ENCODE peak calls at places on chromosomes 7 and 10, in five cellular contexts. One of them, this sample, is unnamed.
A peak's percentile ranks its signal among the peaks of the same experiment; 100 is the strongest.

GRCh38 chr7:21108182-21108581 is 319.7 kb upstream of the SP4 start:
- DNase-seq in H9: no peak
- DNase-seq in mesenchymal stem cell: no peak
- DNase-seq in H1: no peak
- DNase-seq in mesendoderm: peak; percentile 23
- DNase-seq in this sample: no peak

GRCh38 chr10:80498833-80499671 is 38.6 kb upstream of the SH2D4B start:
- DNase-seq in mesendoderm: peak; percentile 92
- DNase-seq in H1: no peak
- DNase-seq in mesenchymal stem cell: peak; percentile 98
- DNase-seq in H9: peak; percentile 51
- DNase-seq in this sample: peak; percentile 97

GRCh38 chr10:124864421-124865193 is 63.0 kb downstream of the ABRAXAS2 start:
- DNase-seq in H1: no peak
- DNase-seq in mesendoderm: peak; percentile 48
- DNase-seq in mesenchymal stem cell: no peak
- DNase-seq in H9: no peak
- DNase-seq in this sample: no peak

GRCh38 chr7:155682484-155682883 is 38.0 kb downstream of the RBM33 start:
- DNase-seq in mesenchymal stem cell: no peak
- DNase-seq in mesendoderm: no peak
- DNase-seq in H1: no peak
- DNase-seq in H9: no peak
- DNase-seq in this sample: no peak

GRCh38 chr10:97089209-97089865 is 96.4 kb downstream of the SLIT1 start:
- DNase-seq in mesenchymal stem cell: no peak
- DNase-seq in mesendoderm: peak; percentile 68
- DNase-seq in H1: no peak
- DNase-seq in H9: no peak
- DNase-seq in this sample: no peak

GRCh38 chr7:506391-506831 is 13.2 kb downstream of the PDGFA start:
- DNase-seq in H9: no peak
- DNase-seq in mesenchymal stem cell: no peak
- DNase-seq in H1: no peak
- DNase-seq in mesendoderm: no peak
- DNase-seq in this sample: no peak

GRCh38 chr7:115679976-115680375 is 350.6 kb downstream of the TFEC start:
- DNase-seq in mesendoderm: peak; percentile 90
- DNase-seq in mesenchymal stem cell: peak; percentile 48
- DNase-seq in H9: peak; percentile 39
- DNase-seq in H1: no peak
- DNase-seq in this sample: peak; percentile 59

GRCh38 chr10:31134303-31134928 is 102.8 kb upstream of the ZNF438 start:
- DNase-seq in mesendoderm: peak; percentile 62
- DNase-seq in H1: no peak
- DNase-seq in H9: no peak
- DNase-seq in mesenchymal stem cell: peak; percentile 94
- DNase-seq in this sample: peak; percentile 92

GRCh38 chr10:88431103-88431502 is 152.0 kb downstream of the RNLS start:
- DNase-seq in mesendoderm: no peak
- DNase-seq in H9: no peak
- DNase-seq in H1: no peak
- DNase-seq in mesenchymal stem cell: no peak
- DNase-seq in this sample: no peak

GRCh38 chr7:139619367-139619657 is 95.8 kb downstream of the CLEC2L start:
- DNase-seq in H9: no peak
- DNase-seq in H1: no peak
- DNase-seq in mesendoderm: no peak
- DNase-seq in mesenchymal stem cell: peak; percentile 59
- DNase-seq in this sample: peak; percentile 82

GRCh38 chr10:15333909-15334649 is 37.0 kb downstream of the FAM171A1 start:
- DNase-seq in H1: no peak
- DNase-seq in mesenchymal stem cell: peak; percentile 34
- DNase-seq in H9: no peak
- DNase-seq in mesendoderm: no peak
- DNase-seq in this sample: peak; percentile 89

GRCh38 chr7:135490783-135491182 is 19.1 kb downstream of the CNOT4 start:
- DNase-seq in H9: no peak
- DNase-seq in mesendoderm: no peak
- DNase-seq in mesenchymal stem cell: peak; percentile 40
- DNase-seq in H1: no peak
- DNase-seq in this sample: peak; percentile 60

GRCh38 chr7:158567153-158567603 is 20.4 kb downstream of the PTPRN2 start:
- DNase-seq in mesenchymal stem cell: no peak
- DNase-seq in H1: no peak
- DNase-seq in mesendoderm: no peak
- DNase-seq in H9: no peak
- DNase-seq in this sample: no peak

GRCh38 chr10:79340646-79341244 is 6.5 kb upstream of the PPIF start:
- DNase-seq in H9: peak; percentile 20
- DNase-seq in H1: no peak
- DNase-seq in mesendoderm: no peak
- DNase-seq in mesenchymal stem cell: no peak
- DNase-seq in this sample: no peak

GRCh38 chr10:126049741-126050140 is 153.4 kb downstream of the FANK1 start:
- DNase-seq in H1: no peak
- DNase-seq in mesenchymal stem cell: peak; percentile 81
- DNase-seq in mesendoderm: peak; percentile 48
- DNase-seq in H9: no peak
- DNase-seq in this sample: peak; percentile 86

GRCh38 chr7:85508642-85509429 is 322.0 kb upstream of the SEMA3D start:
- DNase-seq in mesenchymal stem cell: peak; percentile 92
- DNase-seq in mesendoderm: no peak
- DNase-seq in H9: no peak
- DNase-seq in H1: no peak
- DNase-seq in this sample: peak; percentile 95

GRCh38 chr7:111833461-111833860 is 271.2 kb upstream of the IMMP2L start:
- DNase-seq in H1: no peak
- DNase-seq in H9: no peak
- DNase-seq in mesenchymal stem cell: no peak
- DNase-seq in mesendoderm: no peak
- DNase-seq in this sample: peak; percentile 11

GRCh38 chr7:28166982-28167715 is 13.4 kb downstream of the JAZF1 start:
- DNase-seq in mesendoderm: no peak
- DNase-seq in H9: no peak
- DNase-seq in H1: no peak
- DNase-seq in mesenchymal stem cell: peak; percentile 45
- DNase-seq in this sample: peak; percentile 31

GRCh38 chr10:77648472-77648871 is 10.9 kb upstream of the KCNMA1 start:
- DNase-seq in H1: no peak
- DNase-seq in mesendoderm: no peak
- DNase-seq in mesenchymal stem cell: no peak
- DNase-seq in H9: no peak
- DNase-seq in this sample: no peak

GRCh38 chr7:55127622-55128081 is 108.8 kb downstream of the EGFR start:
- DNase-seq in H1: no peak
- DNase-seq in mesendoderm: no peak
- DNase-seq in mesenchymal stem cell: peak; percentile 56
- DNase-seq in H9: no peak
- DNase-seq in this sample: peak; percentile 85

GRCh38 chr10:118501637-118502440 is 93.6 kb downstream of the PRLHR start:
- DNase-seq in mesendoderm: peak; percentile 36
- DNase-seq in H9: no peak
- DNase-seq in mesenchymal stem cell: no peak
- DNase-seq in H1: no peak
- DNase-seq in this sample: no peak

GRCh38 chr10:72107325-72108003 is 19.1 kb upstream of the SPOCK2 start:
- DNase-seq in H1: no peak
- DNase-seq in mesendoderm: peak; percentile 14
- DNase-seq in H9: no peak
- DNase-seq in mesenchymal stem cell: no peak
- DNase-seq in this sample: no peak

GRCh38 chr10:102065561-102066420 is 642 bp downstream of the HPS6 start:
- DNase-seq in mesendoderm: peak; percentile 49
- DNase-seq in H9: peak; percentile 59
- DNase-seq in mesenchymal stem cell: peak; percentile 44
- DNase-seq in H1: no peak
- DNase-seq in this sample: peak; percentile 13

GRCh38 chr7:99739699-99740572 is 4.9 kb upstream of the CYP3A7 start:
- DNase-seq in mesendoderm: no peak
- DNase-seq in H9: no peak
- DNase-seq in mesenchymal stem cell: no peak
- DNase-seq in H1: no peak
- DNase-seq in this sample: no peak

GRCh38 chr7:74355091-74355490 is 65.9 kb downstream of the CLIP2 start:
- DNase-seq in H9: no peak
- DNase-seq in mesenchymal stem cell: peak; percentile 90
- DNase-seq in H1: no peak
- DNase-seq in mesendoderm: no peak
- DNase-seq in this sample: peak; percentile 88

GRCh38 chr7:44292876-44293560 is 32.4 kb downstream of the CAMK2B start:
- DNase-seq in H1: peak; percentile 32
- DNase-seq in mesenchymal stem cell: no peak
- DNase-seq in mesendoderm: no peak
- DNase-seq in H9: no peak
- DNase-seq in this sample: no peak

GRCh38 chr10:130127612-130128607 is 8.3 kb upstream of the GLRX3 start:
- DNase-seq in H1: peak; percentile 79
- DNase-seq in mesenchymal stem cell: peak; percentile 72
- DNase-seq in mesendoderm: peak; percentile 93
- DNase-seq in H9: peak; percentile 85
- DNase-seq in this sample: peak; percentile 70

GRCh38 chr7:157440346-157441022 is 103.7 kb downstream of the DNAJB6 start:
- DNase-seq in mesendoderm: no peak
- DNase-seq in H9: no peak
- DNase-seq in mesenchymal stem cell: no peak
- DNase-seq in H1: no peak
- DNase-seq in this sample: no peak

DNA sequence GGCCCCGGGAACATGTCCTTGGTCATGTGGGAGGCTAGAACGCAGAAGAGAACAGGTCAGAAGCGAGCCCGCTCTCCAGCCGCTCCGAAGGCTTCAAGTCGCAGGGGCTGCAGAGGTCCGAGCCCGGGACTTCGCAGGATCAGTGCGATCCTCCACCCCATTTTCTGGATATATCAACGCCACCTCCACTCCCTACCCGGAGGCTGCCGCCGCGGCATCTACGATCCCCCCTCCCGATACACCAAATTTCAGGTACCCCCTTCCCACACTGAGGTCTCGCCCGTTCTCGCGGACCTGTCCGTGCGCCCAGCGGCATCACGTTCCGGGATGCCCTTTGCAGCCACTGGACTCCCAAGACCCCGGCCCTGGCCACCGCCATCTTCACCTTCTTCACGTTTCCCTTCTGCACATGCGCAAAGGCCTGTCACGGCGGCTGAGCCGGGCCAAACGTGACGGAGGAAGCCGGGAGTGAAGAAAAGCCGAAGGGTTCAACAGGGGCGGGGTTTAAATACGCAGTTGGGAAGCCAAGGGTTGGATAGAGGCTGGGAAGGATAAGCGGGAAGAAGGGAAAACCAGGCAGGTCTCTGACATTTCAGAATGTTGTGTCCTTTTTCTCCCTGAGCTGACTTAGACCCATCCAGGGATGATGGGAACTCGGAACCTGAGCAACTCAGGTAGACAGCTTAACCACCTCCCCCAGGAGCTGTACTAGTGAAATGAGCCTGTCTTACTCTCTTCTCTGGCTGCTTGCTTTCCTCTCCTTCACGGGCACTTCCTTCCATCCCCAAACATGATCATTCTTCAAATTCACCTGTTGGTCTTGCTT is at the start of gene NDUFB8:
- DNase-seq in mesenchymal stem cell: peak; percentile 82
- DNase-seq in mesendoderm: peak; percentile 89
- DNase-seq in H9: peak; percentile 92
- DNase-seq in H1: peak; percentile 95
- DNase-seq in this sample: peak; percentile 72
- H2BK120ac ChIP-seq in mesenchymal stem cell: peak within 1 kb of the TSS; percentile 49
- H2BK120ac ChIP-seq in mesendoderm: no peak within 1 kb of the TSS
- H2BK120ac ChIP-seq in H9: no peak within 1 kb of the TSS
- H2BK120ac ChIP-seq in H1: no peak within 1 kb of the TSS
- H2BK120ac ChIP-seq in this sample: peak within 1 kb of the TSS; percentile 73

GRCh38 chr10:5585517-5586222 is 60.9 kb downstream of the CALML3 start:
- DNase-seq in mesenchymal stem cell: no peak
- DNase-seq in mesendoderm: no peak
- DNase-seq in H1: no peak
- DNase-seq in H9: no peak
- DNase-seq in this sample: no peak
- H2BK120ac ChIP-seq in mesenchymal stem cell: no peak overlapping the region
- H2BK120ac ChIP-seq in mesendoderm: peak overlapping the region; percentile 1
- H2BK120ac ChIP-seq in H1: no peak overlapping the region
- H2BK120ac ChIP-seq in H9: no peak overlapping the region
- H2BK120ac ChIP-seq in this sample: peak overlapping the region; percentile 69

DNA sequence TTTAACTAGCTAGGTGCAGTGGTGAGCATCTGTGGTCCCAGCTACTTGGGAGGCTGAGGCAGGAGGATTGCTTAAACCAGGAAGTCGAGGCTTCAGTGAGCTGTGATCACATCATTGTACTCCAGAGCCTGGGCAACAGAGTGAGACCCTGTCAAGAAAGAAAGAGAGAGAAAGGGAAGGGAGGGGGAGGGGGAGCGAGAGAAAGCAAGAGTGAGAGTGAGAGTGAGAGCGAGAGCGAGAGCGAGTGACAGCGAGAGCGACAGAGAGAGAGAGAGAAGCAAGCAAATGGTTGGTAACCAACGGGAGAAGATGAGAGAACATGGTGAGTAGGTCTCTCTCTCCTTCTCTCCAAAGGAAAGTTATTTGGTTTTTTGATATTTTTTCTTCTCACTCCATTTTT is 69.8 kb upstream of the DGKI start:
- DNase-seq in H9: no peak
- DNase-seq in mesenchymal stem cell: no peak
- DNase-seq in mesendoderm: no peak
- DNase-seq in H1: no peak
- DNase-seq in this sample: no peak
- H2BK120ac ChIP-seq in H9: no peak overlapping the region
- H2BK120ac ChIP-seq in mesenchymal stem cell: no peak overlapping the region
- H2BK120ac ChIP-seq in mesendoderm: no peak overlapping the region
- H2BK120ac ChIP-seq in H1: no peak overlapping the region
- H2BK120ac ChIP-seq in this sample: no peak overlapping the region

GRCh38 chr10:112792487-112793196 is 157.4 kb upstream of the TCF7L2 start:
- DNase-seq in H9: no peak
- DNase-seq in mesendoderm: peak; percentile 35
- DNase-seq in H1: peak; percentile 43
- DNase-seq in mesenchymal stem cell: peak; percentile 61
- DNase-seq in this sample: peak; percentile 56

GRCh38 chr10:112790921-112791320 is 159.1 kb upstream of the TCF7L2 start:
- DNase-seq in mesendoderm: no peak
- DNase-seq in H1: peak; percentile 36
- DNase-seq in mesenchymal stem cell: no peak
- DNase-seq in H9: no peak
- DNase-seq in this sample: no peak

GRCh38 chr10:112791447-112791846 is 158.6 kb upstream of the TCF7L2 start:
- DNase-seq in H9: no peak
- DNase-seq in mesenchymal stem cell: no peak
- DNase-seq in H1: no peak
- DNase-seq in mesendoderm: no peak
- DNase-seq in this sample: no peak

GRCh38 chr10:112789248-112789647 is 160.8 kb upstream of the TCF7L2 start:
- DNase-seq in mesenchymal stem cell: no peak
- DNase-seq in H9: no peak
- DNase-seq in H1: no peak
- DNase-seq in mesendoderm: no peak
- DNase-seq in this sample: no peak

GRCh38 chr10:112790030-112790429 is 160.0 kb upstream of the TCF7L2 start:
- DNase-seq in mesendoderm: peak; percentile 62
- DNase-seq in mesenchymal stem cell: no peak
- DNase-seq in H9: no peak
- DNase-seq in H1: no peak
- DNase-seq in this sample: no peak
- H2BK120ac ChIP-seq in mesendoderm: no peak overlapping the region
- H2BK120ac ChIP-seq in mesenchymal stem cell: no peak overlapping the region
- H2BK120ac ChIP-seq in H9: no peak overlapping the region
- H2BK120ac ChIP-seq in H1: no peak overlapping the region
- H2BK120ac ChIP-seq in this sample: no peak overlapping the region

This sample was measured in IMR-90.